ENCODE peak calls at places on chromosome 21, in eight cellular contexts. C is aorta; W is stimulated activated CD8-positive, alpha-beta memory T cell treated with anti-CD3 and anti-CD28 coated beads, Interleukin-4, amount 100 ng/mL, for 1 hour; Y is activated effector memory CD4-positive, alpha-beta T cell treated with Interleukin-2 at 50 U/mL for 16 hours; B is activated T-cell treated with anti-CD3 and anti-CD28 coated beads, Interleukin-2, amount 50 U/mL, for 24 hours; E is GDM1; X is HCEC 1CT; I is AG04449. Z is an unnamed sample.

GRCh38 chr21:46191686-46192575 is 7.7 kb upstream of the SPATC1L start:
- DNase-seq in C (peak; percentile 30), I (no peak), Y (no peak), B (peak; percentile 15), E (no peak), W (no peak), X (no peak), Z (no peak)

GRCh38 chr21:34774750-34775149 is 106.0 kb downstream of the CLIC6 start:
- DNase-seq in E (no peak), Y (no peak), I (no peak), X (no peak), W (no peak), B (no peak), C (no peak), Z (no peak)

GRCh38 chr21:21690068-21690665 is 692.0 kb downstream of the NCAM2 start:
- DNase-seq in Y (no peak), C (no peak), X (no peak), W (no peak), I (no peak), E (no peak), B (no peak), Z (no peak)

GRCh38 chr21:33403128-33403785 is at the start of gene IFNGR2:
- DNase-seq in I (no peak), E (peak; percentile 35), X (no peak), B (peak; percentile 71), C (peak; percentile 70), W (no peak), Y (no peak), Z (peak; percentile 46)

GRCh38 chr21:25456672-25457071 is 150.6 kb downstream of the MRPL39 start:
- DNase-seq in E (no peak), W (no peak), B (peak; percentile 58), C (no peak), Y (no peak), X (no peak), I (no peak), Z (no peak)

GRCh38 chr21:38254970-38255369 is 1.8 kb upstream of the KCNJ15 start:
- DNase-seq in E (no peak), W (no peak), B (no peak), Y (no peak), C (no peak), I (no peak), X (no peak), Z (no peak)

GRCh38 chr21:43826623-43826974 is 37.2 kb downstream of the RRP1 start:
- DNase-seq in B (no peak), E (no peak), W (no peak), X (no peak), Y (no peak), I (no peak), C (no peak), Z (no peak)

GRCh38 chr21:32312321-32312720 is 13.7 kb downstream of the MRAP start:
- DNase-seq in B (no peak), I (no peak), W (no peak), Y (no peak), C (no peak), X (no peak), E (no peak), Z (no peak)

GRCh38 chr21:36097427-36098230 is 27.8 kb downstream of the CBR1 start:
- DNase-seq in E (peak; percentile 78), Y (no peak), X (peak; percentile 20), W (no peak), I (no peak), C (no peak), B (no peak), Z (no peak)

GRCh38 chr21:44294391-44295162 is 5.3 kb upstream of the PFKL start:
- DNase-seq in I (no peak), C (peak; percentile 80), E (no peak), X (peak; percentile 12), W (no peak), Y (no peak), B (no peak), Z (no peak)

GRCh38 chr21:33206771-33207290 is 22.9 kb upstream of the IFNAR2 start:
- DNase-seq in C (no peak), I (no peak), B (no peak), W (no peak), X (no peak), Y (no peak), E (no peak), Z (no peak)

GRCh38 chr21:21715286-21715969 is 717.2 kb downstream of the NCAM2 start:
- DNase-seq in W (no peak), X (no peak), E (no peak), C (no peak), B (no peak), I (peak; percentile 84), Y (no peak), Z (no peak)

GRCh38 chr21:33374080-33374873 is 28.9 kb upstream of the IFNGR2 start:
- DNase-seq in X (peak; percentile 59), I (no peak), B (no peak), Y (peak; percentile 41), C (no peak), E (peak; percentile 38), W (no peak), Z (peak; percentile 63)

GRCh38 chr21:32261929-32262328 is 16.9 kb downstream of the MIS18A start:
- DNase-seq in C (no peak), B (no peak), W (no peak), E (no peak), X (no peak), I (no peak), Y (no peak), Z (no peak)

GRCh38 chr21:39263372-39263771 is 50.1 kb downstream of the BRWD1 start:
- DNase-seq in I (no peak), W (no peak), X (peak; percentile 59), Y (no peak), E (no peak), B (no peak), C (no peak), Z (no peak)

Z was measured in activated CD4-positive, alpha-beta T cell treated with anti-CD3 and anti-CD28 coated beads, Interleukin-2, amount 50 U/mL, for 1 hour.